ENCODE peak calls at places on chromosomes 13 and 19, in ten cellular contexts. X, P, W, U, Y, J, L, G, D and R are unnamed samples.

GRCh38 chr19:46211201-46211881 is 18.2 kb upstream of the IGFL1 start:
- DNase-seq in X (peak; percentile 93), P (no peak), W (peak; percentile 80), U (no peak), Y (no peak), J (no peak), L (peak; percentile 53), G (no peak), D (peak; percentile 36), R (no peak)

GRCh38 chr19:15498910-15499309 is 9.4 kb upstream of the CYP4F22 start:
- DNase-seq in X (no peak), P (no peak), W (no peak), U (no peak), Y (no peak), J (no peak), L (no peak), G (peak; percentile 34), D (no peak), R (no peak)

GRCh38 chr13:32472194-32472621 is 44.3 kb upstream of the N4BP2L1 start:
- DNase-seq in X (no peak), P (no peak), W (no peak), U (no peak), Y (no peak), J (no peak), L (no peak), G (no peak), D (no peak), R (peak; percentile 19)

GRCh38 chr13:40377783-40378182 is 288.7 kb downstream of the FOXO1 start:
- DNase-seq in X (no peak), P (no peak), W (no peak), U (no peak), Y (no peak), J (no peak), L (no peak), G (peak; percentile 73), D (no peak), R (no peak)

GRCh38 chr19:2922987-2923386 is 21.8 kb downstream of the ZNF77 start:
- DNase-seq in X (peak; percentile 70), P (no peak), W (no peak), U (no peak), Y (no peak), J (peak; percentile 41), L (no peak), G (no peak), D (peak; percentile 49), R (no peak)

GRCh38 chr13:26280295-26280694 is 26.4 kb downstream of the CDK8 start:
- DNase-seq in X (no peak), P (no peak), W (no peak), U (no peak), Y (no peak), J (no peak), L (no peak), G (no peak), D (no peak), R (no peak)

GRCh38 chr13:44969858-44970484 is 19.3 kb downstream of the NUFIP1 start:
- DNase-seq in X (no peak), P (no peak), W (peak; percentile 35), U (no peak), Y (peak; percentile 18), J (no peak), L (no peak), G (peak; percentile 44), D (no peak), R (peak; percentile 47)

GRCh38 chr13:79160818-79161217 is 245.2 kb downstream of the RBM26 start:
- DNase-seq in X (no peak), P (no peak), W (no peak), U (no peak), Y (no peak), J (no peak), L (no peak), G (no peak), D (no peak), R (no peak)

GRCh38 chr19:11159598-11160001 is 4.0 kb upstream of the SPC24 start:
- DNase-seq in X (no peak), P (no peak), W (no peak), U (no peak), Y (peak; percentile 50), J (no peak), L (no peak), G (no peak), D (no peak), R (no peak)

GRCh38 chr19:11154683-11155047 is 917 bp downstream of the SPC24 start:
- DNase-seq in X (no peak), P (no peak), W (no peak), U (no peak), Y (no peak), J (no peak), L (no peak), G (no peak), D (no peak), R (peak; percentile 55)

GRCh38 chr19:11151181-11151580 is 4.4 kb downstream of the SPC24 start:
- DNase-seq in X (no peak), P (no peak), W (no peak), U (no peak), Y (peak; percentile 59), J (no peak), L (no peak), G (no peak), D (no peak), R (no peak)

GRCh38 chr19:11152318-11153062 is 3.1 kb downstream of the SPC24 start:
- DNase-seq in X (peak; percentile 84), P (peak; percentile 93), W (peak; percentile 63), U (peak; percentile 74), Y (peak; percentile 77), J (peak; percentile 79), L (peak; percentile 87), G (no peak), D (peak; percentile 75), R (no peak)

GRCh38 chr19:11155373-11156120 is at the start of gene SPC24:
- DNase-seq in X (peak; percentile 92), P (peak; percentile 98), W (peak; percentile 97), U (peak; percentile 91), Y (peak; percentile 84), J (peak; percentile 97), L (peak; percentile 94), G (peak; percentile 99), D (peak; percentile 97), R (peak; percentile 99)
- TF ChIP-seq POLR2A in X (no peak), P (no peak), W (peak; percentile 37), U (no peak), Y (peak; percentile 65), J (no peak), L (no peak), G (peak; percentile 78), D (no peak), R (peak; percentile 95)

GRCh38 chr19:10748195-10748923 is 30.5 kb downstream of the DNM2 start:
- DNase-seq in X (no peak), P (no peak), W (no peak), U (no peak), Y (no peak), J (peak; percentile 55), L (no peak), G (no peak), D (no peak), R (no peak)

GRCh38 chr19:10744848-10745293 is 27.0 kb downstream of the DNM2 start:
- DNase-seq in X (no peak), P (peak; percentile 64), W (no peak), U (no peak), Y (no peak), J (peak; percentile 70), L (peak; percentile 44), G (no peak), D (no peak), R (no peak)

GRCh38 chr19:10747674-10748073 is 29.8 kb downstream of the DNM2 start:
- DNase-seq in X (no peak), P (no peak), W (no peak), U (no peak), Y (no peak), J (peak; percentile 65), L (no peak), G (no peak), D (no peak), R (no peak)

GRCh38 chr19:10748924-10749434 is 31.1 kb downstream of the DNM2 start:
- DNase-seq in X (no peak), P (peak; percentile 70), W (peak; percentile 81), U (no peak), Y (no peak), J (peak; percentile 90), L (peak; percentile 97), G (peak; percentile 79), D (peak; percentile 85), R (peak; percentile 65)

DNA sequence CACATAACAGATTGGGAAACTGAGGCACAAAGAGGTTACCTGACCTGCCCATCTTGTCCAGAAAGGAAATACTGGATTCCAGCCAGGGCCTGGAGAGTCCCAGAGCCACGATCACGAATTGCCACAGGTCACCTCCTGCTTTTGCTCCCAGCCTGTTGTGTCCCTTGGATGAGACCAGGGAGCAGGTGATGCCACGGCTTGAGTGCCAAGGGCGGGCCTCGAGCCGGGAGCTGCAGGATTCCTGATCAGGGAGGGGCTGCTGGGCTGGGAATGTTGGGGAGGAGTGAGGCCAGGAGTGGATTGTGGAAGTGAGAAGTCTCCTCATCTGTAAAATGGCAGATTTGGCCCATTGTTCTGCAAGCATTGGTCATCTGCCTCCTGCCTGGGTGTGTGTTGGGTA is 29.4 kb downstream of the DNM2 start:
- DNase-seq in X (no peak), P (no peak), W (peak; percentile 70), U (peak; percentile 27), Y (no peak), J (peak; percentile 87), L (peak; percentile 58), G (no peak), D (peak; percentile 59), R (no peak)
- TF ChIP-seq POLR2A in X (no peak), P (no peak), W (no peak), U (no peak), Y (no peak), J (peak; percentile 69), L (no peak), G (no peak), D (no peak), R (no peak)

GRCh38 chr19:11435833-11436313 is 438 bp downstream of the PRKCSH start:
- DNase-seq in X (no peak), P (peak; percentile 52), W (no peak), U (no peak), Y (no peak), J (peak; percentile 65), L (no peak), G (peak; percentile 50), D (no peak), R (peak; percentile 65)

GRCh38 chr19:11434703-11435056 is 241 bp downstream of the ODAD3 start:
- DNase-seq in X (no peak), P (no peak), W (no peak), U (no peak), Y (no peak), J (no peak), L (no peak), G (no peak), D (no peak), R (no peak)

GRCh38 chr19:11437955-11438354 is 2.5 kb downstream of the PRKCSH start:
- DNase-seq in X (no peak), P (no peak), W (no peak), U (no peak), Y (no peak), J (peak; percentile 71), L (no peak), G (no peak), D (no peak), R (no peak)

GRCh38 chr19:11435057-11435832 is at the start of the genes ODAD3 and PRKCSH:
- DNase-seq in X (peak; percentile 99), P (peak; percentile 100), W (peak; percentile 99), U (peak; percentile 97), Y (peak; percentile 99), J (peak; percentile 100), L (peak; percentile 99), G (peak; percentile 99), D (peak; percentile 99), R (peak; percentile 100)
- TF ChIP-seq POLR2A in X (no peak), P (peak; percentile 34), W (peak; percentile 75), U (no peak), Y (no peak), J (peak; percentile 53), L (no peak), G (peak; percentile 64), D (no peak), R (peak; percentile 66)

GRCh38 chr19:4097501-4097900 is 26.4 kb downstream of the MAP2K2 start:
- DNase-seq in X (no peak), P (peak; percentile 89), W (no peak), U (no peak), Y (peak; percentile 42), J (no peak), L (no peak), G (no peak), D (no peak), R (no peak)
- TF ChIP-seq POLR2A in X (no peak), P (no peak), W (no peak), U (no peak), Y (no peak), J (no peak), L (no peak), G (no peak), D (no peak), R (no peak)